ENCODE peak calls at places on chromosomes 11 and 22, in four cellular contexts. A, Z, S and Y are unnamed samples.

GRCh38 chr11:4134844-4135243 is 40.2 kb downstream of the RRM1 start:
- DNase-seq in A (no peak), Z (no peak), S (no peak), Y (no peak)

GRCh38 chr11:124825876-124826275 is 25.7 kb upstream of the MSANTD2 start:
- DNase-seq in A (no peak), Z (no peak), S (no peak), Y (no peak)

GRCh38 chr11:109865558-109866186 is 227.5 kb upstream of the ZC3H12C start:
- DNase-seq in A (no peak), Z (no peak), S (no peak), Y (peak)

GRCh38 chr22:25661067-25661466 is 80.9 kb upstream of the MYO18B start:
- DNase-seq in A (no peak), Z (no peak), S (no peak), Y (no peak)

GRCh38 chr11:33160147-33160546 is 1.1 kb downstream of the CSTF3 start:
- DNase-seq in A (no peak), Z (no peak), S (peak), Y (peak)

GRCh38 chr22:43882122-43882767 is 9.6 kb downstream of the PNPLA5 start:
- DNase-seq in A (no peak), Z (no peak), S (no peak), Y (no peak)

GRCh38 chr11:76735218-76735480 is 48.0 kb upstream of the TSKU start:
- DNase-seq in A (no peak), Z (no peak), S (no peak), Y (peak)

GRCh38 chr22:20488946-20489345 is 6.6 kb downstream of the KLHL22 start:
- DNase-seq in A (no peak), Z (no peak), S (no peak), Y (no peak)

GRCh38 chr11:105935791-105936190 is 86.2 kb downstream of the MSANTD4 start:
- DNase-seq in A (no peak), Z (peak), S (no peak), Y (no peak)

GRCh38 chr11:121687961-121688566 is 235.3 kb upstream of the SORL1-AS1 start:
- DNase-seq in A (no peak), Z (no peak), S (no peak), Y (no peak)

GRCh38 chr11:61912530-61912898 is 4.9 kb downstream of the RAB3IL1 start:
- DNase-seq in A (no peak), Z (no peak), S (no peak), Y (no peak)

GRCh38 chr11:79363261-79363660 is 77.6 kb downstream of the TENM4 start:
- DNase-seq in A (no peak), Z (no peak), S (no peak), Y (peak)

GRCh38 chr22:30338802-30339201 is 12.1 kb upstream of the TBC1D10A start:
- DNase-seq in A (no peak), Z (no peak), S (no peak), Y (no peak)

GRCh38 chr11:120642196-120642894 is 130.8 kb downstream of the GRIK4 start:
- DNase-seq in A (no peak), Z (no peak), S (no peak), Y (no peak)

GRCh38 chr11:30196400-30197206 is 34.2 kb upstream of the FSHB start:
- DNase-seq in A (peak), Z (peak), S (peak), Y (peak)

GRCh38 chr11:3732671-3733070 is 61.5 kb upstream of the CHRNA10 start:
- DNase-seq in A (no peak), Z (no peak), S (no peak), Y (no peak)

GRCh38 chr11:77049081-77049480 is 14.9 kb downstream of the B3GNT6 start:
- DNase-seq in A (no peak), Z (no peak), S (no peak), Y (no peak)

GRCh38 chr11:94148189-94148588 is 19.5 kb downstream of the PANX1 start:
- DNase-seq in A (no peak), Z (no peak), S (no peak), Y (no peak)

GRCh38 chr22:42742940-42743339 is 22.3 kb upstream of the A4GALT start:
- DNase-seq in A (no peak), Z (no peak), S (no peak), Y (peak)

GRCh38 chr22:41828516-41828915 is 4.4 kb upstream of the SREBF2 start:
- DNase-seq in A (no peak), Z (no peak), S (no peak), Y (no peak)

GRCh38 chr11:29432719-29433325 is 584.0 kb downstream of the KCNA4 start:
- DNase-seq in A (no peak), Z (peak), S (peak), Y (peak)

GRCh38 chr11:12871251-12871650 is 137.9 kb upstream of the RASSF10 start:
- DNase-seq in A (no peak), Z (no peak), S (no peak), Y (no peak)

GRCh38 chr11:46452918-46453517 is 61.4 kb upstream of the CHRM4 start:
- DNase-seq in A (no peak), Z (no peak), S (no peak), Y (no peak)

GRCh38 chr11:134345237-134345550 is 13.4 kb downstream of the GLB1L2 start:
- DNase-seq in A (no peak), Z (no peak), S (no peak), Y (no peak)

GRCh38 chr11:65468874-65469333 is 29.9 kb upstream of the MALAT1 start:
- DNase-seq in A (peak), Z (peak), S (peak), Y (peak)

GRCh38 chr11:14029971-14030531 is 67.5 kb downstream of the SPON1 start:
- DNase-seq in A (no peak), Z (no peak), S (no peak), Y (no peak)

GRCh38 chr11:44130751-44131150 is 35.3 kb downstream of the EXT2 start:
- DNase-seq in A (no peak), Z (no peak), S (no peak), Y (no peak)

GRCh38 chr11:834371-835316 is 1.9 kb downstream of the CD151 start:
- DNase-seq in A (no peak), Z (peak), S (no peak), Y (peak)

GRCh38 chr22:30574095-30574981 is at the start of gene GAL3ST1:
- DNase-seq in A (no peak), Z (no peak), S (no peak), Y (no peak)

GRCh38 chr22:21591695-21592094 is 24.2 kb downstream of the UBE2L3 start:
- DNase-seq in A (no peak), Z (no peak), S (no peak), Y (no peak)

GRCh38 chr11:18669211-18669593 is 29.4 kb upstream of the TMEM86A start:
- DNase-seq in A (no peak), Z (peak), S (no peak), Y (no peak)

DNA sequence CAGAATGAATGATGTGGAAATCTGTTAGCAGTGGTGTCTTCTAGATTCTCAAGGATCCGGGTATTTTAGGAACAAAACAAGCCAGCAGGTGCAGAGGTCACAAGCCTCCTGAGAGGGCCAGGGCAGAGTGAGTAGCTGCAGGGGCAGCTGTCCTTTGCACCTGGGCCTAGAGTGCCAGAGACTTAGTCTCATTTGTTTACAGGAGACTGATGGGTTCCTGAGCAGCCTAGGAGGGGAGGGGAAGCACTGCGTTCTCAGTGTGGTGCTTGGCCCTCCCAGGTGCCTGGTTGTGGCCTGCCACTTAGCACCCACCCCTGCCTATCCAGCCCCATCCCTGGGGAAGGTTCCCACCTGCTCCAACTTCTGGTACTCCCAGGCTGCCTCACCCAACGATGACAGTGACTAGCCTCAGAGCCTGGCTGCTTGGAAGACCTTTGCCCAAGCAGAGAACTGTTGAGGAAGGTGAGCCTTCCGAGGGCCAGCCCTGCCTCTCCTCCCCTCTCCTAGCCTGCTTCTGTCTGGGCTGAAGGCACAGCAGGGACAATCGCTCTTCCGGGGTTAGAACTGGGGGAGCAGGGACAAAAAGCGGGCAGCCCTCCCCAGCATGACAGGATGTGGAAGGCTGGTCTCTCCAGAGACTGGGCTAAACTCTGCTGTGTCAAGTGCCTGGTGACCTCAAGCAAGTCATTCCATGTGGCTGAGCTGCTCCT is 10.1 kb downstream of the KCNQ1OT1 start:
- DNase-seq in A (no peak), Z (no peak), S (peak), Y (peak)
- H3K4me2 ChIP-seq in A (no peak), Z (no peak), S (no peak), Y (peak)

GRCh38 chr11:10743354-10744035 is 7.6 kb upstream of the CTR9 start:
- DNase-seq in A (no peak), Z (no peak), S (no peak), Y (no peak)
- H3K4me2 ChIP-seq in A (no peak), Z (no peak), S (no peak), Y (no peak)

GRCh38 chr11:129012880-129013279 is 70.2 kb upstream of the TP53AIP1 start:
- DNase-seq in A (no peak), Z (no peak), S (no peak), Y (no peak)
- H3K4me2 ChIP-seq in A (no peak), Z (no peak), S (no peak), Y (no peak)

DNA sequence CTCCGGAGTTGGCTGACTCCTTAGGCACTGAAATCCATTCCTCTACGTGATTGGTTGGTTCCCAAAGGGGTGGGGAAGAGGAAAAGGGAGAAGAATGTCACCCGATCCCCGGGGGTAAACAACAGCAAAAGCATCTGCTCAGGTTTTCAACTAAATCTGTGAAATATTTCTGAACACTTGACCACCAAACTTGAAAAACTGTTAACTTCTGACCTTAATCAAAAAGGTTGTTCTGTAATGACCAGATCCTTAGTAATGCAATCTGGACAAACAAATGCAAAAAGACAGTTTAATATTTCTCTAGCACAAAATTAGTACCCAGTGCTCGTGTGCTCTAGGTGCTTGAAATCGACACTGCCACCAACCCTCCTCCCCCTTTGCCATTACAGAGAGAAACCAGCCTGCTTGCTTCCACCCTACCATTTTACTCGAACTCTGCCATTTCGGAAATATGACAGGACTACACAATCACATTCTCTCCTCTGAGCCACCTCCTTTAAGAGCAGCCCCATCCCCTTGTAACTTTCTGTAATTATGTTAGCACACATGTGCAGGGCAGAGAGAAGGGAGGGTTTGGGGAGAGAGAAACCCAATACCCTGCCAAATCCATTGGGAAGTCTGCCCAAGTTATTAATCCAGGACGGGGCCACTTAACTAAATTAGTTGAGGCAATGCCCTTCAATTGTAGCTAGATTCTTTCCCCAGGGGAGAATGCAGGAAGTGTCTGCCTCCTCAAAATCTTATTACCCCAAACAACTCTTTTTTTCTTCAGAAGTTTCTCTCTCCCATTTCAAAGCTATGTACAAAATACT is 113.8 kb downstream of the RBFOX2 start:
- DNase-seq in A (no peak), Z (peak), S (peak), Y (no peak)
- H3K4me2 ChIP-seq in A (peak), Z (peak), S (peak), Y (no peak)

GRCh38 chr11:70170596-70171210 is 32.4 kb upstream of the FADD start:
- DNase-seq in A (no peak), Z (no peak), S (no peak), Y (no peak)

GRCh38 chr11:70169136-70169535 is 34.0 kb upstream of the FADD start:
- DNase-seq in A (no peak), Z (no peak), S (no peak), Y (no peak)

GRCh38 chr11:70167723-70168404 is 35.2 kb upstream of the FADD start:
- DNase-seq in A (no peak), Z (no peak), S (no peak), Y (no peak)

GRCh38 chr11:70168405-70168754 is 34.7 kb upstream of the FADD start:
- DNase-seq in A (no peak), Z (no peak), S (no peak), Y (no peak)

GRCh38 chr11:70169632-70170031 is 33.5 kb upstream of the FADD start:
- DNase-seq in A (no peak), Z (no peak), S (no peak), Y (no peak)
- H3K4me2 ChIP-seq in A (no peak), Z (no peak), S (no peak), Y (no peak)

GRCh38 chr11:59253001-59253400 is 40.3 kb upstream of the MPEG1 start:
- DNase-seq in A (no peak), Z (no peak), S (no peak), Y (no peak)

GRCh38 chr11:59249535-59249934 is 36.8 kb upstream of the MPEG1 start:
- DNase-seq in A (no peak), Z (no peak), S (no peak), Y (no peak)

GRCh38 chr11:59243633-59244032 is 30.9 kb upstream of the MPEG1 start:
- DNase-seq in A (no peak), Z (no peak), S (no peak), Y (no peak)

DNA sequence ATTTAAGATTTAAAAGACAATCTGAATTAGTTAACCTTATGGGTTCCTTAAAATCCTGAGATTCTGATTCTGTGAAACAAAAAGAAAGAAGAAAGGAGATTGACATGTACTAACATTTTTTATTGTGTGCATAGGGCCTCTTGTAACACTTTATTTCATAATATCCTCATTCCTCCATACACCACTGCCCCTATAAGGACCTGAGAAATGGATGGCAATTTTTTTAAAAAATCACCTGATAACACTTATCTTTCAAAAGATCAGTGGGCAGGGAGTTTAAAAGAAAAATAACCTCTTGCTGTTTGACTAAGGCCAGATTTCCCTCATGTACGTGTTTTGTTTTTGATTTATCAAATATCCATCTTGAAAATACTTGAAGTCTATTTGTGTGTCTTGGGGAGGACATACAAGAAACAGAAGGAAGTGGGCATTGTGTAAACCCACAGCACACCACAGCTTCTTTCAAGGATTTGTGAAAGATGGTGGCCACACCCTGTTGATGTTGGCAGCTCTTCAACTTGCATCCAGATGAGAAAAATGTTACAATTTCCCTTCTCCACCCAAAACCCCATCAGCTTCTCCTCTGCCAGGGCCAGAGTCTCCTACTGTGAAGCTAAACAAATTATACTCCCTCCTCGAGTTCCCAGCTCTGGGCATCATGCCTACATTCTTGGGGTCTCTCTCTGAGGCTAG is 35.0 kb upstream of the MPEG1 start:
- DNase-seq in A (no peak), Z (no peak), S (no peak), Y (no peak)
- H3K4me2 ChIP-seq in A (no peak), Z (no peak), S (no peak), Y (no peak)

GRCh38 chr11:70326843-70327242 is 56.4 kb downstream of the PPFIA1 start:
- DNase-seq in A (no peak), Z (no peak), S (no peak), Y (no peak)
- H3K4me2 ChIP-seq in A (no peak), Z (no peak), S (no peak), Y (no peak)

GRCh38 chr11:45158891-45159605 is 12.6 kb downstream of the PRDM11 start:
- DNase-seq in A (no peak), Z (no peak), S (no peak), Y (no peak)

GRCh38 chr11:45161252-45162063 is 15.0 kb downstream of the PRDM11 start:
- DNase-seq in A (no peak), Z (no peak), S (no peak), Y (no peak)

GRCh38 chr11:45162064-45162375 is 15.6 kb downstream of the PRDM11 start:
- DNase-seq in A (no peak), Z (no peak), S (no peak), Y (no peak)

GRCh38 chr11:45158210-45158644 is 11.8 kb downstream of the PRDM11 start:
- DNase-seq in A (no peak), Z (no peak), S (no peak), Y (no peak)

DNA sequence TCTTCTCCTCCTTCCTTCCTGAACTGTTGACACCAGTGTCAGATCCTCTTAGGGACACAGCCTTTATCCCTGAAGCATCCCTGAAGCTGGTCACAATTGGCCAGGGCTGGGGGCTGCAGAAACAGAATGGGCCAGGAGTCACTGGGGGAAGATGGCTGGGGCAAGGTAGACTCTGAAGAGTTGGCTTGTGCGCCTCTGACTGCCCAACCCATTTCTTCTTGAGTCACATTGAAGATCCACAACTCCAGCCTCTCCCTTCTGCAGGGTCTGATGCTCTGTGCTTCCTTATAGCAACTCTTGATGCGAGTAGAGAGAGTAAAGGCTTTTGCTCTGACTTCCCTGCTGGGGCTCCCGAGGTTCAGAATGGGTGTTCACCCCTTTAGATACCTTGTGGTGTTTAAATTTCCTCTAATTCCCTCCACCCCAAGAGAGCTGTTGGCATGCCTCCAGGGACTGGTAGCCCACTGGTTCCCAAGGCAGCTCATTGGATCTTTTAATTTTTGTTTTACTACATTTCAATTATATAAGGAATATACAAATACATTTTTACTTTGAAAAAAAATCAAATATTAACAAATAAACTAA is 13.4 kb downstream of the PRDM11 start:
- DNase-seq in A (no peak), Z (no peak), S (no peak), Y (no peak)
- H3K4me2 ChIP-seq in A (no peak), Z (no peak), S (no peak), Y (no peak)

DNA sequence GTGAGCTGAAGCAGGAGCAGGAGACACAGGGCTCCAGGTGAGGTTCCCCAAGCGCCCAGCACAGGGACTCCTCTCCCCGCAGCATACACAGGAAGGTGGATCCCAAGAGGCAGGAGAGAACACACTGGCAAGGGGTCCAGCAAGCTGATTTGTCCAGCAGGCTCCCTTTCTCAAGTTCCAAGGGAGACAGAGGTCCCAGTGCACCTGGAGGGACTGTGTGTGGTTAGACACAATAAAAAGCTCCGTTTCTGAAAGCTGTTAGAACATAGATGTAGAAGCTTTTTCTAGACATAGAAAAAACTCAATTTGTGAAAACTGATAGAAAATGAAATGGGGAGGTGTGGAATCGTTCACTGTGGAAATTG is 1.8 kb downstream of the CALCB start:
- DNase-seq in A (no peak), Z (no peak), S (no peak), Y (no peak)
- H3K4me2 ChIP-seq in A (no peak), Z (peak), S (no peak), Y (no peak)

DNA sequence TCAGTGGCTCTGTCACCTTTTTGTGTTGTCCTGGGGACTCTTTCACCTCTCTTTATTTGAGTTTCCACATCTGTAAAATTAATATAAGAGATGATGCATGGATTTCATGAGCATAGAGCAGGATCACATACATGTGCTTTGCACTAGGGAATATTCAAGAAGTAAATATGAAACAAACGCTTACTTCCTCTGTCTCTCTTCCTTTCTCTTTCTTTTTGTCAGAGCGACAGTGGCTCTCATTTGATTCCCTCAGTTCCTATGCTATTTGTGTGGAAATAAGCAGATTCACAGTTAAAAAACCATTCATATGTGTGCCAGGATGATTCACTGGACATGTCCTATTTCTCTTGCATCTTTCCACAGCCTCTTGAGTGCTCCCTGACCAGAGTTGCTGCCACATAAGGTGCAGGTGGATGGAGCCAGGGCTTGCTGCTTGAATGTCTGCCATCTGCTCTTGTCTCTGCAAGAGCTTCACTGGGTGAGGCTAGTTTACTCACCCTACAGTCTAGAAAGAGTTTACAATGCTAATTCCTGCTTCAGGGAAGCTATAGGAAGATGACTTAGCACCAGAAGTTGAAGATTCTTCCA is 532.9 kb downstream of the ETS1 start:
- DNase-seq in A (peak), Z (no peak), S (no peak), Y (no peak)
- H3K4me2 ChIP-seq in A (peak), Z (no peak), S (no peak), Y (no peak)